ENCODE peak calls at places on chromosomes 3 and 15, in ten cellular contexts. C is thyroid gland, V is endodermal cell, P is dorsolateral prefrontal cortex, Q is GM23338, D is HCT116, N is brain microvascular endothelial cell, A is lower lobe of right lung, I is neuronal stem cell, F is lung. Y is an unnamed sample.
A peak's percentile ranks its signal among the peaks of the same experiment; 100 is the strongest.

GRCh38 chr3:134615743-134616142 is 35.1 kb downstream of the KY start:
- DNase-seq in F (no peak), I (no peak), A (no peak), C (no peak), Q (no peak), D (no peak), N (no peak), V (no peak), P (no peak), Y (peak; percentile 1)

GRCh38 chr15:52112203-52112750 is 298 bp downstream of the BCL2L10 start:
- DNase-seq in P (no peak), A (peak; percentile 50), V (peak; percentile 72), D (no peak), C (peak; percentile 49), Q (peak; percentile 72), I (no peak), N (no peak), F (no peak), Y (peak; percentile 72)

GRCh38 chr3:159734681-159735080 is 254.0 kb upstream of the IL12A start:
- DNase-seq in D (no peak), Q (no peak), I (no peak), V (no peak), N (no peak), A (no peak), F (no peak), P (no peak), C (no peak), Y (no peak)

GRCh38 chr15:25810631-25811077 is 52.5 kb downstream of the ATP10A start:
- DNase-seq in A (no peak), I (peak; percentile 36), V (peak; percentile 66), N (no peak), C (no peak), Q (peak; percentile 70), P (no peak), D (no peak), F (no peak), Y (no peak)

GRCh38 chr3:72234394-72234793 is 449.4 kb upstream of the PROK2 start:
- DNase-seq in V (peak; percentile 26), D (no peak), F (peak; percentile 41), N (no peak), Q (no peak), I (no peak), C (peak; percentile 31), A (no peak), P (no peak), Y (no peak)

GRCh38 chr3:194023501-194024280 is 112.3 kb upstream of the HES1 start:
- DNase-seq in P (no peak), C (peak; percentile 47), N (no peak), F (no peak), D (no peak), A (no peak), I (no peak), V (no peak), Q (no peak), Y (no peak)

GRCh38 chr3:159724627-159725026 is 264.0 kb upstream of the IL12A start:
- DNase-seq in I (no peak), N (no peak), C (no peak), A (no peak), P (no peak), V (no peak), Q (no peak), D (no peak), F (no peak), Y (no peak)

GRCh38 chr3:48798998-48799397 is 48.7 kb downstream of the PRKAR2A start:
- DNase-seq in F (no peak), D (no peak), P (no peak), A (no peak), C (peak; percentile 16), V (no peak), Q (no peak), N (no peak), I (no peak), Y (peak; percentile 65)

GRCh38 chr3:9955611-9956352 is 3.6 kb upstream of the PRRT3 start:
- DNase-seq in C (peak; percentile 31), A (no peak), N (no peak), I (no peak), V (no peak), F (no peak), Q (no peak), P (no peak), D (no peak), Y (no peak)

GRCh38 chr3:88433572-88433971 is 283.8 kb downstream of the C3orf38 start:
- DNase-seq in I (no peak), F (no peak), C (no peak), A (no peak), N (no peak), Q (no peak), V (no peak), D (no peak), P (peak; percentile 27), Y (no peak)

GRCh38 chr3:126544596-126545281 is 14.0 kb downstream of the C3orf22 start:
- DNase-seq in Q (no peak), F (no peak), P (peak; percentile 22), I (no peak), A (peak; percentile 28), N (no peak), V (peak; percentile 32), C (peak; percentile 38), D (no peak), Y (peak; percentile 42)

GRCh38 chr3:35932995-35933394 is 293.7 kb downstream of the ARPP21 start:
- DNase-seq in F (no peak), C (peak; percentile 25), A (no peak), V (no peak), D (peak; percentile 26), Q (no peak), I (no peak), P (no peak), N (peak; percentile 97), Y (no peak)

GRCh38 chr15:78909791-78910228 is 35.0 kb downstream of the CTSH start:
- DNase-seq in N (peak; percentile 39), F (no peak), D (peak; percentile 10), C (no peak), I (peak; percentile 68), V (peak; percentile 88), A (no peak), Q (peak; percentile 84), P (peak; percentile 26), Y (no peak)

GRCh38 chr15:30941520-30941919 is 37.8 kb downstream of the FAN1 start:
- DNase-seq in D (no peak), C (no peak), N (no peak), P (no peak), F (no peak), V (no peak), A (no peak), Q (peak; percentile 54), I (no peak), Y (no peak)
- H3K4me3 ChIP-seq in D (no peak overlapping the region), C (no peak overlapping the region), N (no peak overlapping the region), P (no peak overlapping the region), F (no peak overlapping the region), V (no peak overlapping the region), A (no peak overlapping the region), Q (no peak overlapping the region), I (no peak overlapping the region), Y (no peak overlapping the region)

GRCh38 chr15:90936823-90937222 is 1.7 kb downstream of the UNC45A start:
- DNase-seq in N (no peak), P (no peak), Q (no peak), F (no peak), C (no peak), I (no peak), V (no peak), D (no peak), A (no peak), Y (no peak)

GRCh38 chr15:90934256-90934948 is 683 bp upstream of the UNC45A start:
- DNase-seq in N (peak; percentile 84), P (peak; percentile 88), V (peak; percentile 97), I (peak; percentile 77), D (peak; percentile 77), C (peak; percentile 90), Q (peak; percentile 96), F (peak; percentile 84), A (peak; percentile 91), Y (peak; percentile 81)

GRCh38 chr15:90932660-90932991 is 277 bp upstream of the HDDC3 start:
- DNase-seq in C (no peak), N (no peak), I (no peak), P (no peak), Q (no peak), A (no peak), D (no peak), V (no peak), F (no peak), Y (no peak)

GRCh38 chr15:90933310-90933709 is 961 bp upstream of the HDDC3 start:
- DNase-seq in Q (no peak), A (no peak), P (no peak), N (no peak), D (no peak), C (no peak), I (no peak), F (no peak), V (no peak), Y (no peak)

GRCh38 chr15:90934949-90935751 is at the start of gene UNC45A:
- DNase-seq in C (peak; percentile 96), I (peak; percentile 88), D (peak; percentile 76), F (peak; percentile 94), N (peak; percentile 68), P (peak; percentile 84), V (peak; percentile 98), Q (peak; percentile 97), A (peak; percentile 95), Y (peak; percentile 96)
- H3K27ac ChIP-seq in C (peak within 1 kb of the TSS; percentile 46), I (no peak within 1 kb of the TSS), D (peak within 1 kb of the TSS; percentile 71), F (peak within 1 kb of the TSS; percentile 73), N (peak within 1 kb of the TSS; percentile 79), P (peak within 1 kb of the TSS; percentile 65), V (no peak within 1 kb of the TSS), Q (no peak within 1 kb of the TSS), A (peak within 1 kb of the TSS; percentile 76), Y (peak within 1 kb of the TSS; percentile 36)

DNA sequence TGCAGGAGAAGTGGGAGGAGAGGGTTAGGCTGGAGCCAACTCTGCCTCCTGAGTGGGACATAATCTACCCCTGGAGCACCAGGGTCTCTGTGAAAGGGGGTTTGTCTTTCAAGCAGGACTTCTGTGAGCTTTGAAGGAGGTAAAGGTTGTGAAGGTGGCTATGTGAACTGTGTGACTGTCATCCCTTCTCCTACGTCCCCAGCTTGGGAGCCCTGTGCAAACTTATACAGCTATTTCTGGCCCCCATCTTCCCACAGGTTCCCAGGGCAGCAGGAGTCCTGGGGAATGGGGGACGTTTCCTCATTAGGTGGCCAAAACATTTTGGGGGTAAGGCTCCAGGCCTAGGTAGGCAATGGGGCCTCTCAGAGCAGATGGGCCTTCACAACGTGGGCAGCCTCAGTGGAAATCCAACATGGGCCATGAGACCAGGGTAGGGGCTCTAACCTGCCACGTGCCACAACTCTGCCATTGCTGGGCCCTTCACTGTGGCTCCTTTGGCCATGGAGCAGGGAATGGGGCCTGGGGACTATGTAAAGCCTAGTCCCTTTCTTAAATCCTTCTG is 3.5 kb downstream of the VIPR1 start:
- DNase-seq in D (no peak), I (no peak), C (no peak), Q (no peak), V (peak; percentile 36), A (peak; percentile 26), F (no peak), P (no peak), N (no peak), Y (no peak)
- H3K27me3 ChIP-seq in D (no peaks in the 10 kb centered on the region), I (peaks cover 6% of the 10 kb centered on the region), C (no peaks in the 10 kb centered on the region), Q (peaks cover 25% of the 10 kb centered on the region), V (peaks cover 24% of the 10 kb centered on the region), A (peaks cover 17% of the 10 kb centered on the region), F (no peaks in the 10 kb centered on the region), P (no peaks in the 10 kb centered on the region), N (peaks cover 2% of the 10 kb centered on the region), Y (no peaks in the 10 kb centered on the region)

DNA sequence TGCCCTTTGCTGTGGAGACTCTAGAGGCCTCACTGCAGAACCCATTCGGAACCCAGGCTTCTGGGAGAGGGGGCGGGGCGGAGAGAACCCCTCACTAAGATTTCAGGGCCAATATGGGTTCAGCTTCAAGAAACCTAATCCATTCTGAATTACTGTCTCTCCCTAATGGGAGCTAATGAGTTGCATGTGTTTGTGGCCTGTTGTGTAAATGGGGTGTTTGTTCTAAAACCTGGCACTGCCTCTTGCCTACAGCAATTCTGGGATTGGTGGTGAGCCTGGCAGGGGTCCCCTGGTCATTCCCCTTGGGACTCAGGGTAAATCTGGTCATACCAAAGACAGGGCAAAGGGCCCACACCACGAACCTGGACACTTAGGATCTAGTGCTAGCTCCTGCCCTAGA is 645 bp upstream of the RASL12 start:
- DNase-seq in C (no peak), V (no peak), F (no peak), I (no peak), N (no peak), D (no peak), Q (no peak), P (no peak), A (peak; percentile 15), Y (no peak)
- H3K4me3 ChIP-seq in C (no peak overlapping the region), V (peak overlapping the region; percentile 89), F (no peak overlapping the region), I (no peak overlapping the region), N (no peak overlapping the region), D (no peak overlapping the region), Q (peak overlapping the region; percentile 73), P (no peak overlapping the region), A (peak overlapping the region; percentile 52), Y (no peak overlapping the region)